ENCODE peak calls at places on chromosomes 13 and 19, in five cellular contexts. A is mesenchymal stem cell, R is H9, W is neuronal stem cell, T is trophoblast cell. F is an unnamed sample.

GRCh38 chr13:27279506-27279905 is 8.9 kb downstream of the RASL11A start:
- DNase-seq in A (no peak), R (peak), W (no peak), T (no peak), F (no peak)

GRCh38 chr13:39051157-39051556 is 12.9 kb downstream of the NHLRC3 start:
- DNase-seq in A (peak), R (no peak), W (peak), T (no peak), F (no peak)

GRCh38 chr19:37930416-37930815 is 23.4 kb downstream of the SIPA1L3 start:
- DNase-seq in A (no peak), R (no peak), W (no peak), T (no peak), F (no peak)

GRCh38 chr13:33742321-33742720 is 75.6 kb upstream of the RFC3 start:
- DNase-seq in A (no peak), R (no peak), W (no peak), T (no peak), F (no peak)

GRCh38 chr13:53694814-53695533 is 666.4 kb downstream of the OLFM4 start:
- DNase-seq in A (no peak), R (peak), W (no peak), T (no peak), F (no peak)

GRCh38 chr13:94305463-94305862 is 174.0 kb downstream of the DCT start:
- DNase-seq in A (peak), R (no peak), W (no peak), T (no peak), F (no peak)

GRCh38 chr13:79997244-79997643 is 343.7 kb downstream of the SPRY2 start:
- DNase-seq in A (peak), R (no peak), W (no peak), T (no peak), F (no peak)

GRCh38 chr19:46218160-46218559 is 11.4 kb upstream of the IGFL1 start:
- DNase-seq in A (peak), R (peak), W (peak), T (peak), F (peak)

GRCh38 chr19:45972081-45972943 is 1.4 kb downstream of the NOVA2 start:
- DNase-seq in A (no peak), R (no peak), W (no peak), T (no peak), F (no peak)

GRCh38 chr13:24827799-24828198 is 63.8 kb downstream of the RNF17 start:
- DNase-seq in A (no peak), R (no peak), W (no peak), T (no peak), F (no peak)

GRCh38 chr13:59356607-59357006 is 807.1 kb downstream of the DIAPH3 start:
- DNase-seq in A (peak), R (no peak), W (no peak), T (no peak), F (no peak)

GRCh38 chr19:55552620-55553019 is 7.3 kb upstream of the SBK3 start:
- DNase-seq in A (peak), R (no peak), W (no peak), T (peak), F (no peak)

GRCh38 chr13:68304287-68304893 is 1074.3 kb upstream of the PCDH9 start:
- DNase-seq in A (peak), R (no peak), W (peak), T (no peak), F (no peak)
- H2BK12ac ChIP-seq in A (no peak), R (no peak), W (no peak), T (no peak), F (no peak)

DNA sequence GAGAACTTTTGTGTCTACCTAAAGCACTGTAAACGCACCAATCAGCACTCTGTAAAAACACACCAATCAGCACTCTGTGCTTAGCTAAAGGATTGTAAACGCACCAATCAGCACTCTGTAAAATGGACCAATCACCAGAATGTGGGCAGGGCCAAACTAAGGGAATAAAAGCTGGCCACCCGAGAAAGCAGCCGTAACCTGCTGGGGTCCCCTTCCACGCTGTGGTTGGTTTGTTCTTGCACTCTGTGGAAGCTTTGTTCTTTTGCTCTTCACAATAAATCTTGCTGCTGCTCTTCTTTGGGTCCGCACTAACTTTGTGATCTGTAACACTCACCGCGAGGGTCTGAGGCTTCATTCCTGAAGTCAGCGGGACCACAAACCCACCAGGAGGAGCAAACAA is 37.2 kb downstream of the LIG4 start:
- DNase-seq in A (no peak), R (no peak), W (no peak), T (no peak), F (no peak)
- H2BK12ac ChIP-seq in A (no peak), R (no peak), W (no peak), T (no peak), F (no peak)

GRCh38 chr13:99354371-99354951 is 47.3 kb upstream of the GPR183 start:
- DNase-seq in A (no peak), R (no peak), W (no peak), T (peak), F (no peak)

GRCh38 chr13:99353836-99354235 is 46.6 kb upstream of the GPR183 start:
- DNase-seq in A (peak), R (no peak), W (no peak), T (no peak), F (no peak)

GRCh38 chr13:99351772-99352171 is 44.6 kb upstream of the GPR183 start:
- DNase-seq in A (no peak), R (no peak), W (no peak), T (no peak), F (no peak)

GRCh38 chr13:99350191-99350590 is 43.0 kb upstream of the GPR183 start:
- DNase-seq in A (no peak), R (no peak), W (no peak), T (no peak), F (no peak)

DNA sequence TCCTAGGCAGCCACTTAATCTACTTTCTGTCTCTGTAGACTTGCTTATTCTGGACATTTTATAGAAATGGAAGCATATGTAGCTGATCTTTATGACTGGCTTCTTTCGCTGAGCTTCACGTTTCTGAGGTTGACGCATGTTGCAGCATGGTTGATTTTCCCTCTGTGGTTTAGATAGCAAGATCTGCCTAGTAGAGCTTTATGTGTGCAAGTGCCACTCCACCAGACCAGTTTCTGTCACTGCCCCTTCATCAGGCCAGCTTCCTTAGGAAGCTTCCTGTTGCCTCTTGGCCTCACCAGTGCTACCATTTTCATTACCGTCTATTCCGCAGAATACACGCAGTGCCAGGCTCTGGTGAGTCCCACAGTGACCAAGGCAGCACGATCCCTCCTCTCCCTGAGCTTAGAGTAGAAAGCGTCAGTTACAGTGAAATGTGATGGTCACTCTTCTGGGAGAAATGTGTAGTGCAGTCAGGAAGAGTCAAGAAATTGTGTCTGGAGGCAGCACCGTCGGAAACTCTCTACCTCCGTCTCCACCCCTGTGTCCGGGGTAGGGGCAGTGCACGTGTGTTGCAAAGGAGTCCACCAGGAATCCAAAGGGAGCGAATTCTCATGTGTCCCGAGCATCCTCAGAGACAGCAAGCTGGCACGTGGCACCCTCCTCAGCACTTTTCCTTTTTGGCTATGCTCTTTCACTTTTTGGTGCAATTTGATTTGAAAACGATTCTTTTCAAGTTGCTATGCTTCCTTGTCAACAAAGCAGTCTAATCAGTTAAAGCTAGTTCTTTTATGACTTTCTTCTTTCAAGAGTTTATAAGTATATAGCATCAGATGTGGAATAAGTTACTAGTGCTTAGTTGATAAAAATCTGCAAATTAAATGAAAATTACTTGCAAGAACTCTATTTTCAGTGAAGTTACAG is 45.4 kb upstream of the GPR183 start:
- DNase-seq in A (no peak), R (no peak), W (no peak), T (peak), F (peak)
- H2BK12ac ChIP-seq in A (no peak), R (no peak), W (no peak), T (no peak), F (no peak)

DNA sequence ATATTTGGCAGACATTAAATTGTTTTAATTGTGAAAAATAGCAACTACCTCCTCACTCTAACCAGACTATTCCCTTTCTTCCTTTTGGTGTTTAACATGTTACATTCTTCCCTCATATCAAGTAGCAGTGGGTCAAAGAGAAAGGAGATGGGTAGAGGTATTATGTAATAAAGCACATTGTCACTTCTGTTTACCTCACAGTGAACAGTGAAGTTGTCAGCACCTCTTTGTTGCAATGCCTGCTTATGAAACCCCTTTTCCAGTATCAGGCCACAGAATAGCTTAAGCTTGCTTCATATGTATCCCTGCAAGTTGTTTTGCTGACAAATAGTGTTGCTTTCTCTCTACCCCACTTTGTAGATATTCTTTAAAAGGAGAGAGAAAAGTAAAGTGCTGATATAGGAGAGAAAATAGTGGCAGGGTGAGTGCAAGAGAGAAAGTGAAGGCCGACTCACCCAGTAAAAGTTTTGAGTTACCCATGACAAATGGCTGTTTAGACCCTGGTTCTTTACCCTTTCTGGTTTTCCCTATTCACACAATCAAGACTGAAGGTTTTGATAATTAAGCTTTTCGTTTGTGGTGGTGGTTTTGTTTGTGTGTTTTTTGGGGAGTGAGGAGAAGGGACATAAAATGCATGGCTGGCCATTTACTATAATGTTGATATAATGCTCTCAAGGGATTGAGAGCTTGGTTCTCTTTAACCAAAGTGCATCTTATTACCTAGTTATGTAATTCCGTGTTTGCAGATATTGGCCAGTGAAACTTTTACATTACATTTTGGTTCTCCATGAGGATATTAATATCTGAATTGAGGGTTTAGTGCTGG is 3.7 kb downstream of the ITM2B start:
- DNase-seq in A (peak), R (no peak), W (no peak), T (no peak), F (no peak)
- H2BK12ac ChIP-seq in A (no peak), R (no peak), W (no peak), T (no peak), F (no peak)

GRCh38 chr19:50933640-50934039 is 19.2 kb downstream of the KLK5 start:
- DNase-seq in A (no peak), R (no peak), W (no peak), T (no peak), F (no peak)

GRCh38 chr19:50932690-50933083 is 20.2 kb downstream of the KLK5 start:
- DNase-seq in A (no peak), R (no peak), W (no peak), T (no peak), F (no peak)

GRCh38 chr19:50928841-50929240 is 17.6 kb upstream of the KLK4 start:
- DNase-seq in A (no peak), R (no peak), W (no peak), T (no peak), F (no peak)

GRCh38 chr19:50932018-50932689 is 20.7 kb downstream of the KLK5 start:
- DNase-seq in A (no peak), R (no peak), W (no peak), T (no peak), F (no peak)

GRCh38 chr19:50931023-50931422 is 19.8 kb upstream of the KLK4 start:
- DNase-seq in A (no peak), R (no peak), W (no peak), T (no peak), F (no peak)
- H2BK12ac ChIP-seq in A (no peak), R (no peak), W (no peak), T (no peak), F (no peak)

GRCh38 chr19:8135946-8136618 is 13.3 kb downstream of the FBN3 start:
- DNase-seq in A (no peak), R (no peak), W (no peak), T (no peak), F (no peak)
- H2BK12ac ChIP-seq in A (no peak), R (no peak), W (no peak), T (no peak), F (no peak)